ENCODE peak calls at places on chromosomes 2 and 18, in six cellular contexts. K is osteoblast, E is fibroblast of mammary gland, R is neural progenitor cell, G is heart right ventricle, U is A549. H is an unnamed sample.

GRCh38 chr18:43805646-43806194 is 528.4 kb upstream of the SYT4 start:
- DNase-seq in K (no peak), E (peak), R (no peak), G (no peak), U (no peak), H (peak)

GRCh38 chr18:70333757-70334156 is 44.9 kb downstream of the SOCS6 start:
- DNase-seq in K (peak), E (peak), R (no peak), G (no peak), U (peak), H (peak)

GRCh38 chr18:58064406-58064998 is 20.5 kb downstream of the NEDD4L start:
- DNase-seq in K (no peak), E (no peak), R (no peak), G (no peak), U (no peak), H (no peak)

GRCh38 chr2:231691251-231691772 is 17.0 kb upstream of the PTMA start:
- DNase-seq in K (peak), E (no peak), R (peak), G (no peak), U (no peak), H (no peak)

GRCh38 chr18:48563027-48563426 is 24.2 kb downstream of the CTIF start:
- DNase-seq in K (peak), E (peak), R (no peak), G (no peak), U (peak), H (peak)

GRCh38 chr2:25700221-25700660 is 26.9 kb upstream of the DTNB start:
- DNase-seq in K (peak), E (peak), R (peak), G (no peak), U (peak), H (peak)

GRCh38 chr2:158967731-158968395 is 577 bp upstream of the TANC1 start:
- DNase-seq in K (peak), E (peak), R (peak), G (peak), U (peak), H (peak)

GRCh38 chr2:26072925-26073768 is 39.3 kb downstream of the RAB10 start:
- DNase-seq in K (no peak), E (peak), R (peak), G (no peak), U (peak), H (no peak)

GRCh38 chr18:51123936-51124486 is 73.5 kb downstream of the MEX3C start:
- DNase-seq in K (no peak), E (no peak), R (no peak), G (no peak), U (no peak), H (no peak)

GRCh38 chr2:199589303-199589702 is 131.6 kb upstream of the SATB2 start:
- DNase-seq in K (no peak), E (no peak), R (peak), G (no peak), U (no peak), H (no peak)

GRCh38 chr2:156511803-156512202 is 75.6 kb downstream of the GPD2 start:
- DNase-seq in K (no peak), E (no peak), R (no peak), G (no peak), U (no peak), H (no peak)

GRCh38 chr2:152710713-152711112 is 6.5 kb downstream of the PRPF40A start:
- DNase-seq in K (no peak), E (no peak), R (no peak), G (no peak), U (no peak), H (no peak)

GRCh38 chr18:32804126-32804888 is 31.5 kb upstream of the KLHL14 start:
- DNase-seq in K (no peak), E (no peak), R (peak), G (no peak), U (no peak), H (no peak)

GRCh38 chr18:12015697-12016062 is 34.4 kb downstream of the IMPA2 start:
- DNase-seq in K (peak), E (peak), R (no peak), G (peak), U (no peak), H (peak)

GRCh38 chr2:1538663-1539062 is 125.4 kb downstream of the TPO start:
- DNase-seq in K (peak), E (peak), R (peak), G (no peak), U (peak), H (peak)

GRCh38 chr2:157364257-157364974 is 38.8 kb upstream of the ERMN start:
- DNase-seq in K (peak), E (no peak), R (no peak), G (no peak), U (no peak), H (no peak)

GRCh38 chr2:23669413-23670244 is 257.3 kb downstream of the ATAD2B start:
- DNase-seq in K (peak), E (peak), R (no peak), G (peak), U (no peak), H (peak)

GRCh38 chr2:165079432-165079831 is 124.1 kb upstream of the SLC38A11 start:
- DNase-seq in K (no peak), E (no peak), R (no peak), G (no peak), U (no peak), H (no peak)

GRCh38 chr2:202429164-202429980 is 53.2 kb downstream of the BMPR2 start:
- DNase-seq in K (no peak), E (no peak), R (no peak), G (no peak), U (no peak), H (no peak)

GRCh38 chr2:222319576-222320440 is 21.0 kb upstream of the PAX3 start:
- DNase-seq in K (peak), E (no peak), R (no peak), G (no peak), U (peak), H (no peak)
- H3K4me3 ChIP-seq in K (peak), E (no peak), R (peak), G (peak), U (peak), H (peak)

GRCh38 chr2:61688369-61689334 is 150.5 kb upstream of the XPO1 start:
- DNase-seq in K (no peak), E (no peak), R (no peak), G (no peak), U (no peak), H (no peak)
- H3K4me3 ChIP-seq in K (no peak), E (no peak), R (no peak), G (no peak), U (no peak), H (no peak)

DNA sequence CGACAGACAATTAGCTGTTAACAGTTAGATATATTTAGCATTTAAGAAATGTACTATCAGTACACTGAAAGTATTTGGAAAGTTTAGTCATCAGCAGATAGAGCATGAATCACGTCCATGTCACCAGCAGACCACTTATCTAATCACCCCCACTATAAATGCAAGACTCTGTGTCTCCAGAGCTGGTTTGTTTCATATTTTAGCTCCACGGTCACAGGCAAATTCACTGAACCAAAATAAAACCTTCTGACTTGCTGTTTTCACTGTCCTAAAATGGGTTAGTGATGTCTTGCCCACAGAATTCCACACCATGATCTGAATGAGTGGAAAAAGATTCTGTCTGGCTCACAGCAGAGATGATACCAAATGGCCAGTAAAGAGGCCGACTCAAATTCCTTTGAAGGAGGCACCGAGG is 64.9 kb downstream of the CDH2 start:
- DNase-seq in K (no peak), E (peak), R (no peak), G (peak), U (peak), H (peak)
- H3K4me3 ChIP-seq in K (peak), E (no peak), R (no peak), G (no peak), U (peak), H (peak)

DNA sequence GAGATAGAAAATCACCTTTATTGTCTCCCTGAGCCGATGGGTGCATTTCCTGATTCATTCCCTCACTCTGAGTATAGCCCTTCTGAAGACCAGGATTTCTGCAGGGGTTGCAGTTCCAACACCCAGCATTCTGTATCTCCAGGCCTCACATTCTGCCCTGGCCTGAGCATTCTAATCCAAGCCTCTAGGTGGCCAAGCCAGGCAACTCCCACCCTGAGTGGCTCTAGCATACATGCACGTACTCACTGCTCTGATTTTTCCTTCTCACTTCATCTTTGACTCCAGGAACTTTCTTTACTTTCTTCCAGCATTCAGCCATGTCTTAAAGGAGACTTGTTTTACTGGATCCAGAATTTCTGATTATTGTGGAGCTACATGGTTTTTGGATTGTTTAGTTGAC is 100.7 kb upstream of the STK39 start:
- DNase-seq in K (peak), E (peak), R (peak), G (peak), U (peak), H (no peak)
- H3K4me3 ChIP-seq in K (no peak), E (no peak), R (no peak), G (no peak), U (no peak), H (no peak)

DNA sequence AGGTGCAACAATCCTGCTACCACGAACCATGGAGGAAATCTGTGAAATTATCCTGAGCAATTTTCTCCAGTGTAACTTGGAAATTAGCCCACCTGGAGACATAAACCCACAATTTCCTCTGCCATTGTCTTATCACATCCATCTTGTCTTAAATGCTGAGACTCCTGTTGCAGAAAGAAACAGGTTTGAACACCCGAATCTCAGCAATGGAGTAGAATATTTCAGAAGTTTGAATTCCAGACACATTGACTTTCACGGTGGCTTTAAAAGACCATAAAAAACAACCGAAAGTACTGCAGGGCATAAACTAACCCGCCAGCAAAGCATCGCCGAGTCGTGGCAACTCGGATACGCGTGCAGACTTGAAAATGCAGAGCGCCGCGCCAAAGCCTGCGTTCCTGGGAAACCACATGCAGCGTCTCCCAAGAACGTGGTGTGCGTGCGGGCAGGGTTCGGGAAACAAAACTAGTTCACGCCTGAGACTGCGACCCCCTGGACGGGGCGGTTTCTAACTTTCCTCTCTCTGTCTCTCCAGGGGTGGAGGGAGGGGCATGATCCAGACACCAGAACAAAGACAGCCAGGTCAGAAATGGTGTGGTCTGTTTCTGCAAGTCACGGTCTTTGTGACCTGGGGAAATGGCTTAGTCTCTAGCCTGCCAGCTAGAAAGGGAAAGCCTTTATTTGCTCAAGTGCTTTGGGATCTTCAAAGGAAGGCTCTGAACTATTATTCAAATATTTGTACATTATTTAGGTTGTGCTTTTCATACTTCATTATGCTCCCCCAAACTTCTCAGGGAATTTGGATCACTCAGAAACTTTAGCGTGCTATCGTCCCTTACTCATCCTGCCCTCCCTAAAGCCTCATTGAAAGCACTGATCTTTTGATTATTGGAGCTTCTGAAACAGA is 26.9 kb upstream of the KCTD1 start:
- DNase-seq in K (peak), E (peak), R (peak), G (peak), U (peak), H (peak)
- H3K4me3 ChIP-seq in K (peak), E (peak), R (peak), G (peak), U (peak), H (peak)

DNA sequence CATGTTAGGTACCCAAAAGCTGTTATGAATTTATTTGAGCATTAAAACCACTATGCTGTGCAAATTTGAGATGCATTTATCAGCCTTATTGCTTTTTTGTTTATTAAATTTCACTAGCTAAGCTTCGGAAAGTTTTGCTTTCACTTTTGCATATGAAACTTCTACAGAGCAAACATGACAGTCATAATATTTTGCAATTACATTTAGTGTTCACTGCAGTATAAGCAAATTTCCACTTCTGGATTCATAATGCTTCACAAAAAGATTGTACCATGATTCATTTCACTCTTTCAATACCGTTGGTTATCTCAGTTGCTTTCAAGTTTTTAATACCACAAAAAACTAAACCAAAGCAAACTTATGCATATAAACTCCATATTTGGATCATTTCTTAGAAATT is 228.7 kb upstream of the SLC8A1 start:
- DNase-seq in K (no peak), E (peak), R (no peak), G (no peak), U (no peak), H (peak)
- H3K4me3 ChIP-seq in K (peak), E (no peak), R (no peak), G (no peak), U (no peak), H (peak)

GRCh38 chr2:236568068-236568921 is 1.3 kb upstream of the ACKR3 start:
- DNase-seq in K (peak), E (no peak), R (peak), G (peak), U (no peak), H (no peak)
- H3K4me3 ChIP-seq in K (peak), E (no peak), R (peak), G (peak), U (peak), H (peak)

DNA sequence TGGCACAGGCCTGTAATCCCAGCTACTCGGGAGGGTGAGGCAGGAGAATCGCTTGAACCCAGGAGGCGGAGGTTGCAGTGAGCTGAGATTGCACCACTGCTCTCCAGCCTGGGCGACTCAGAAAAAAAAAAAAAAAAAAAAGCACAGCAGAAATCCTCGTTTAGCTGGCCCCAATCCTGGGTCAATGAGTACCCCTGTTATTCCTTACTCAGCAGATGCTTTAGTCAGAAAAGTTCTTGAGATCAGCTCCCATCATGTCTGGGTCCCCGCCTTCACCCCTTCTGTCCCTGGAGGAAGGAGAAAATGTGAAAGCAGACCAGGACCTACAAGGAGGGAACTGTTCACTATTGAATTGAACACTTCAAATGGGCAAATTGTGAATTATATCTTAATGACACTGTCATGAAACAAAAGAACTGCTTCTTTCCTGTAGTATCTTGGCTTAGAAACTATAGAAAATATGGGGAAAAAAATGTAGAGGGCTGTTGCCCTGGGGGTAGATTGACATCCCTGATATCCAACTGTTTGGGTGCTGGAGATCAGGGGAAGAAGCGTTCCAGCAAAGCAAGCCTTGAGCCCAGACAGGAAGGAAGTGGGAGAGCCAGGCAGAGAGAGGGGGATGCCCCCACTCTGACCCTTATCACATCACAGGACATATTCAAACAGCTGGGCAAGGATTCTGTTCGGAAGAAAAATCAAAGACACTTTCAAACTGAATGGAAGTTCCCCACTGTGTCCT is 16.6 kb upstream of the KCNG3 start:
- DNase-seq in K (no peak), E (no peak), R (no peak), G (no peak), U (no peak), H (no peak)
- H3K4me3 ChIP-seq in K (no peak), E (no peak), R (no peak), G (no peak), U (no peak), H (no peak)

DNA sequence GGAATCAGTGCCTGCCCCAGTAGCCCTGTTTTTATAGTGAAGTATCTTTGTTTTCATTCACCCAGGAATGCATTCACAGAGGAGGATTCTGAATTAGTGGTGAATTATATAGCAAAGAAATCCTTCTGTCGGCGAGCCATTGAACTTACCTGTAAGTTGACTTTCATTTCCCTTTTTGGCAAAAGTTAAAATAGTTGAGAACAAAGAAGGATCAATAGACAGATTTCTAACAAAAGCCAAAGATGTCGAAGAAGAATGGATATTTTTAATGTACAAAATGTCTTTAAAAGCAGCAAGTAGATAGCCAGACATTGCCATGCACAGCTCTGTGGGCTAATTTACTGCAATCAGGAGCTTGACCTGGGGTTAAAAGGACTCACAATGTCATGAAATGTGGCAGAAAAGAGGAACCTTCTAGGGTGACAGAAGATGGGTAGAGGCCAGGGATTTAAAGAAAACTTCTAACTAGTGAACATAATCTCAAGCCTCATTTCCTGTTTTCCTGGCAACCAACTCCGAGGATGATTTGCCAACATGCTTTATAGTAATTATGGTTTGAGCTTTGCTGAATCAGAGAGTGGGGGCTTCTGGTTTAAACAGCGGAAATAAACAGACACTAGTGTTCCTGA is 53.8 kb upstream of the TMEM87B start:
- DNase-seq in K (peak), E (peak), R (no peak), G (no peak), U (no peak), H (no peak)
- H3K4me3 ChIP-seq in K (no peak), E (no peak), R (no peak), G (no peak), U (no peak), H (no peak)

DNA sequence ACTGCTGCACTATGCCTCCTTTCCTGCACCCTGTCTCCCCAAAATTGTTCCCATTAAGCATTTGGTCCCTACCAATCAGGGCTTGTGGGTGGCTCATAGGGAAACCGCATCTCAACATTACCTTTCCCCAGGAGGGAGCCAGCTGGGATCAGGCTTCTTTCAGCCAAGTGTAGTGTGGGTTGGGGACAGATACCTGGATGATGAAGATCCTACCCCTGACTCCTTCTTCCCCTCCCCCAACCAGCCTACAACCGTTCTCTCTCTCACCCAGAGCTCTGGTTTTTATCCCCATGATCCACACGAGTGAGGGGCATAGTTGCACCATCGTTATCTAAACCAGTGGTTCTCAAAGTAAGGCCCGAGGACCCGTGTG is 40.0 kb downstream of the ACOXL start:
- DNase-seq in K (no peak), E (no peak), R (no peak), G (no peak), U (no peak), H (no peak)
- H3K4me3 ChIP-seq in K (no peak), E (no peak), R (no peak), G (no peak), U (no peak), H (no peak)

H was measured in foreskin fibroblast.